ENCODE peak calls at places on chromosome 10, in four cellular contexts. One of them, this sample, is unnamed.

GRCh38 chr10:102299873-102300272 is 54.5 kb downstream of the GBF1 start:
- DNase-seq in K562: no peak
- DNase-seq in HepG2: no peak
- DNase-seq in SK-N-SH: no peak
- DNase-seq in this sample: no peak

GRCh38 chr10:70541738-70542564 is 60.6 kb downstream of the PRF1 start:
- DNase-seq in HepG2: no peak
- DNase-seq in SK-N-SH: no peak
- DNase-seq in K562: no peak
- DNase-seq in this sample: no peak

GRCh38 chr10:81027223-81027622 is 489.5 kb downstream of the SH2D4B start:
- DNase-seq in SK-N-SH: no peak
- DNase-seq in HepG2: no peak
- DNase-seq in K562: no peak
- DNase-seq in this sample: no peak

GRCh38 chr10:15324611-15325010 is 46.5 kb downstream of the FAM171A1 start:
- DNase-seq in K562: no peak
- DNase-seq in HepG2: no peak
- DNase-seq in SK-N-SH: no peak
- DNase-seq in this sample: no peak

GRCh38 chr10:95864906-95865813 is 42.6 kb upstream of the CC2D2B start:
- DNase-seq in HepG2: peak
- DNase-seq in SK-N-SH: peak
- DNase-seq in K562: peak
- DNase-seq in this sample: peak

GRCh38 chr10:3239066-3239919 is 66.7 kb upstream of the PITRM1 start:
- DNase-seq in HepG2: peak
- DNase-seq in SK-N-SH: peak
- DNase-seq in K562: peak
- DNase-seq in this sample: peak

GRCh38 chr10:131215776-131216175 is 95.7 kb downstream of the TCERG1L start:
- DNase-seq in SK-N-SH: no peak
- DNase-seq in HepG2: no peak
- DNase-seq in K562: no peak
- DNase-seq in this sample: no peak

GRCh38 chr10:77357611-77358010 is 280.0 kb downstream of the KCNMA1 start:
- DNase-seq in HepG2: no peak
- DNase-seq in SK-N-SH: no peak
- DNase-seq in K562: no peak
- DNase-seq in this sample: no peak

GRCh38 chr10:101972761-101973160 is 83.2 kb downstream of the ARMH3 start:
- DNase-seq in HepG2: no peak
- DNase-seq in SK-N-SH: no peak
- DNase-seq in K562: no peak
- DNase-seq in this sample: no peak

GRCh38 chr10:61815505-61815904 is 86.0 kb upstream of the ARID5B start:
- DNase-seq in K562: no peak
- DNase-seq in HepG2: no peak
- DNase-seq in SK-N-SH: no peak
- DNase-seq in this sample: no peak

DNA sequence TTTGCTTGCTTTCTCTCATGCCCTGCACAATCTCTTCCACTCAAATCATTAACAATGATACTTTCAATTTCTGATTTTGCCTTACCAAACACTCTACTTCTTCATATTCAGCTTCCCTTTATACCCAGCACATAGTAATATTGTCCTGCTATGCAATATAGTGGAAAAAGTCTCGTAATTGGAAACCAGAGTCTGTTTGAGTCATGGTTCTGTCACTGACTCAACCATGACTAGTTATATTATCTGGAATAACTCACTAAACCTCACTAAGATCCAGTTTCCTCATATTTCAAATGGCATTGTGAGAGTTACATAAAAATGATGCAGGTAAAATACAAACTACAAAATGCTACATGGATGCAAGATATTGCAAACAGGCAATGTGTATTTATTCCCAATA is 98.5 kb upstream of the LRRTM3 start:
- DNase-seq in K562: no peak
- DNase-seq in HepG2: no peak
- DNase-seq in SK-N-SH: no peak
- DNase-seq in this sample: peak
- TF ChIP-seq YY1 in K562: no peak
- TF ChIP-seq YY1 in HepG2: no peak
- TF ChIP-seq YY1 in SK-N-SH: no peak
- TF ChIP-seq YY1 in this sample: no peak

GRCh38 chr10:123841115-123841514 is 50.5 kb downstream of the CPXM2 start:
- DNase-seq in K562: no peak
- DNase-seq in HepG2: no peak
- DNase-seq in SK-N-SH: no peak
- DNase-seq in this sample: no peak
- TF ChIP-seq ELF1 in K562: no peak
- TF ChIP-seq ELF1 in HepG2: no peak
- TF ChIP-seq ELF1 in SK-N-SH: no peak
- TF ChIP-seq ELF1 in this sample: no peak

GRCh38 chr10:72337722-72338121 is 17.0 kb downstream of the DNAJB12 start:
- DNase-seq in SK-N-SH: no peak
- DNase-seq in HepG2: no peak
- DNase-seq in K562: no peak
- DNase-seq in this sample: no peak

GRCh38 chr10:72342911-72343310 is 11.8 kb downstream of the DNAJB12 start:
- DNase-seq in HepG2: no peak
- DNase-seq in K562: no peak
- DNase-seq in SK-N-SH: no peak
- DNase-seq in this sample: no peak

GRCh38 chr10:72338180-72338579 is 16.5 kb downstream of the DNAJB12 start:
- DNase-seq in K562: no peak
- DNase-seq in HepG2: no peak
- DNase-seq in SK-N-SH: no peak
- DNase-seq in this sample: no peak

GRCh38 chr10:72340911-72341310 is 13.8 kb downstream of the DNAJB12 start:
- DNase-seq in K562: no peak
- DNase-seq in SK-N-SH: no peak
- DNase-seq in HepG2: no peak
- DNase-seq in this sample: no peak

GRCh38 chr10:72340510-72340895 is 14.2 kb downstream of the DNAJB12 start:
- DNase-seq in K562: peak
- DNase-seq in SK-N-SH: peak
- DNase-seq in HepG2: no peak
- DNase-seq in this sample: no peak
- TF ChIP-seq JUND in K562: peak
- TF ChIP-seq JUND in SK-N-SH: no peak
- TF ChIP-seq JUND in HepG2: no peak
- TF ChIP-seq JUND in this sample: no peak

DNA sequence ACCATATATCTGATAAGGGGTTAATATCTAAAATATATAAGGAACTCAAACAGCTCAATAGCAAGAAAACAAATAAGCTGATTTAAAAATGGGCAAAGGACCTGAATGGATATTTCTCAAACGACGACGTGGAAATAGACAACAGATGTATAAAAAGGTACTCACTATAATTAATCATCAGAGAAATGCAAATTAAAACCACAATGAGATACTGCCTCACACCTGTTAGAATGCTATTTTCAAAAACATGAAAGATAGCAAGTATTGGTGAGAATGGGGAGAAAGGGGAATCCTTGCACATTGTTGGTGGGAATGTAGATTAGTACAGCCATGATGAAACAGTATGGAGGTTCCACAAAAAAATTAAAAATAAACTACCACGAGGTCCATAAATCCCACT is 163.2 kb downstream of the DKK1 start:
- DNase-seq in K562: no peak
- DNase-seq in HepG2: no peak
- DNase-seq in SK-N-SH: no peak
- DNase-seq in this sample: no peak
- TF ChIP-seq YY1 in K562: no peak
- TF ChIP-seq YY1 in HepG2: no peak
- TF ChIP-seq YY1 in SK-N-SH: no peak
- TF ChIP-seq YY1 in this sample: no peak

GRCh38 chr10:106711313-106711906 is 453.1 kb downstream of the SORCS1 start:
- DNase-seq in HepG2: peak
- DNase-seq in K562: peak
- DNase-seq in SK-N-SH: peak
- DNase-seq in this sample: peak
- TF ChIP-seq ELF1 in HepG2: no peak
- TF ChIP-seq ELF1 in K562: no peak
- TF ChIP-seq ELF1 in SK-N-SH: no peak
- TF ChIP-seq ELF1 in this sample: no peak

GRCh38 chr10:22611425-22612111 is 102.8 kb downstream of the PIP4K2A start:
- DNase-seq in K562: no peak
- DNase-seq in HepG2: no peak
- DNase-seq in SK-N-SH: no peak
- DNase-seq in this sample: no peak
- TF ChIP-seq JUND in K562: no peak
- TF ChIP-seq JUND in HepG2: no peak
- TF ChIP-seq JUND in SK-N-SH: no peak
- TF ChIP-seq JUND in this sample: no peak

DNA sequence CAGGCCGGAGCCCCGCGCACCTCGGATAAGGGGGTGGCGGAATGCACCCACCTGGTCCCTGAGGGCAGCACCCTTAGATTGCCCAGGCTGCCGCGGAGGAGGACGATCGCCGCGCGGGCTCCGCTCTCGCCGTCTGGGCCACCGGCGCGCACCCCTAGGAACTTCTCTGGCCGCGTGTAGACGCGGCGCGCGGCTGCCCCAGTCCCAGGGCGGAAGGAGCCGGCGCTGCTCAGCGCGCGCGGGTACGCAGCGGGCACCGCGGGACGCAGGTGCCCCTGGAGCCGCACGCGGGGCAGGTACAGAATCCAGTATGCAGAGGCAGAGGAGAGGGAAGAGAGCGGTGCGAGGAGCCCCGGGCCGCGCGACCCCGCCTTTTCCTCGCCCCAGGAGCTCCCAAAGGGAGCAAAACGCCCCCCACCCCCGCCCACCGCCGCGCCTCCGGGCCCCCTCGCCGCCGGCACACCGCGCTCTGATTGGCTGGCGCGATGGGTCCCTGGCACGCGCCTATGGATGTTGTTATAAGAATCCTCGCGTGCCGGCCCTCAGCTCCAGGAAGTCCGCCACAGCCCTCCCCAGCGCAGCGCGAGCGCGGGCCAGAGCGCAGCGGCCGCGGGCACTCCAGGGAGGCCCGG is at the start of gene PTF1A:
- DNase-seq in HepG2: no peak
- DNase-seq in K562: no peak
- DNase-seq in SK-N-SH: peak
- DNase-seq in this sample: no peak
- TF ChIP-seq YY1 in HepG2: no peak
- TF ChIP-seq YY1 in K562: no peak
- TF ChIP-seq YY1 in SK-N-SH: no peak
- TF ChIP-seq YY1 in this sample: no peak

This sample was measured in HCT116.